ENCODE peak calls at places on chromosomes 7 and 10, in nine cellular contexts. E is fibroblast of the conjunctiva, D is RPMI8226, M is activated T-cell treated with anti-CD3 and anti-CD28 coated beads for 1 hour, P is NCI-H460, B is ovary, Q is NCI-H774, C is neural crest cell, K is amniotic stem cell. S is an unnamed sample.

GRCh38 chr10:13390604-13391522 is 42.8 kb upstream of the SEPHS1 start:
- DNase-seq in E (no peak), D (no peak), M (no peak), P (no peak), B (no peak), Q (peak), C (no peak), K (no peak), S (no peak)

GRCh38 chr7:66099232-66099550 is 15.5 kb upstream of the CRCP start:
- DNase-seq in E (no peak), D (no peak), M (no peak), P (no peak), B (no peak), Q (no peak), C (no peak), K (no peak), S (no peak)

GRCh38 chr10:100022403-100022802 is 12.7 kb upstream of the DNMBP start:
- DNase-seq in E (peak), D (no peak), M (no peak), P (no peak), B (no peak), Q (no peak), C (no peak), K (no peak), S (no peak)

GRCh38 chr7:159280008-159280407 is 135.3 kb upstream of the VIPR2 start:
- DNase-seq in E (no peak), D (no peak), M (no peak), P (no peak), B (no peak), Q (no peak), C (no peak), K (no peak), S (no peak)

GRCh38 chr10:69421611-69422308 is 5.0 kb upstream of the TACR2 start:
- DNase-seq in E (no peak), D (no peak), M (no peak), P (no peak), B (no peak), Q (peak), C (no peak), K (no peak), S (no peak)

GRCh38 chr10:34890931-34891330 is 75.8 kb upstream of the PARD3 start:
- DNase-seq in E (no peak), D (no peak), M (no peak), P (no peak), B (no peak), Q (no peak), C (no peak), K (no peak), S (no peak)

GRCh38 chr10:112383325-112383724 is 9.4 kb downstream of the ACSL5 start:
- DNase-seq in E (no peak), D (no peak), M (no peak), P (no peak), B (peak), Q (no peak), C (no peak), K (no peak), S (no peak)

GRCh38 chr7:7265676-7266075 is 83.3 kb downstream of the C1GALT1 start:
- DNase-seq in E (peak), D (no peak), M (no peak), P (no peak), B (no peak), Q (no peak), C (no peak), K (no peak), S (no peak)

GRCh38 chr7:91899563-91899962 is 19.1 kb upstream of the MTERF1 start:
- DNase-seq in E (no peak), D (no peak), M (no peak), P (no peak), B (no peak), Q (no peak), C (no peak), K (no peak), S (no peak)

GRCh38 chr10:127236266-127236665 is 39.9 kb upstream of the INSYN2A start:
- DNase-seq in E (no peak), D (no peak), M (no peak), P (no peak), B (no peak), Q (no peak), C (no peak), K (no peak), S (no peak)

GRCh38 chr10:104639595-104640338 is 1.3 kb upstream of the SORCS3 start:
- DNase-seq in E (no peak), D (no peak), M (no peak), P (no peak), B (no peak), Q (no peak), C (peak), K (no peak), S (no peak)

GRCh38 chr7:92830047-92830446 is 6.3 kb downstream of the CDK6 start:
- DNase-seq in E (no peak), D (no peak), M (no peak), P (no peak), B (no peak), Q (no peak), C (no peak), K (no peak), S (no peak)

GRCh38 chr10:104614245-104614831 is 26.8 kb upstream of the SORCS3 start:
- DNase-seq in E (no peak), D (peak), M (no peak), P (peak), B (no peak), Q (no peak), C (peak), K (no peak), S (peak)

GRCh38 chr7:136033413-136034031 is 56.4 kb upstream of the MTPN start:
- DNase-seq in E (no peak), D (no peak), M (no peak), P (no peak), B (peak), Q (no peak), C (no peak), K (no peak), S (no peak)

GRCh38 chr10:1393481-1393880 is 337.3 kb downstream of the WDR37 start:
- DNase-seq in E (no peak), D (no peak), M (no peak), P (no peak), B (no peak), Q (no peak), C (no peak), K (no peak), S (no peak)

GRCh38 chr7:33781167-33781566 is 124.2 kb upstream of the BMPER start:
- DNase-seq in E (no peak), D (no peak), M (no peak), P (no peak), B (no peak), Q (no peak), C (no peak), K (no peak), S (no peak)

GRCh38 chr7:111089822-111090426 is 1.0 kb upstream of the LRRN3 start:
- DNase-seq in E (peak), D (peak), M (no peak), P (peak), B (no peak), Q (peak), C (no peak), K (no peak), S (peak)

GRCh38 chr7:159020987-159021386 is 123.7 kb downstream of the VIPR2 start:
- DNase-seq in E (no peak), D (no peak), M (no peak), P (peak), B (no peak), Q (no peak), C (peak), K (no peak), S (peak)

GRCh38 chr10:75143353-75143752 is 31.9 kb downstream of the SAMD8 start:
- DNase-seq in E (no peak), D (no peak), M (no peak), P (no peak), B (no peak), Q (no peak), C (no peak), K (no peak), S (no peak)

GRCh38 chr10:132613566-132614348 is 76.2 kb downstream of the INPP5A start:
- DNase-seq in E (no peak), D (no peak), M (no peak), P (no peak), B (peak), Q (no peak), C (no peak), K (no peak), S (no peak)

GRCh38 chr7:50333266-50333665 is 28.8 kb downstream of the IKZF1 start:
- DNase-seq in E (no peak), D (no peak), M (no peak), P (no peak), B (no peak), Q (no peak), C (no peak), K (no peak), S (peak)

GRCh38 chr10:110783509-110784103 is 88.1 kb upstream of the PDCD4 start:
- DNase-seq in E (no peak), D (no peak), M (peak), P (no peak), B (no peak), Q (no peak), C (no peak), K (no peak), S (no peak)

GRCh38 chr10:78738457-78738856 is 330.3 kb upstream of the ZMIZ1 start:
- DNase-seq in E (no peak), D (no peak), M (no peak), P (no peak), B (no peak), Q (no peak), C (no peak), K (no peak), S (no peak)

GRCh38 chr7:7820939-7821338 is 102.5 kb upstream of the RPA3 start:
- DNase-seq in E (no peak), D (no peak), M (no peak), P (no peak), B (no peak), Q (no peak), C (no peak), K (no peak), S (no peak)

GRCh38 chr10:121243003-121243898 is 355.0 kb downstream of the FGFR2 start:
- DNase-seq in E (no peak), D (no peak), M (no peak), P (no peak), B (no peak), Q (no peak), C (no peak), K (no peak), S (no peak)

GRCh38 chr10:46248651-46249131 is 38.1 kb upstream of the ANTXRL start:
- DNase-seq in E (no peak), D (no peak), M (no peak), P (no peak), B (peak), Q (no peak), C (no peak), K (no peak), S (no peak)

GRCh38 chr10:131776496-131776895 is 124.3 kb upstream of the PPP2R2D start:
- DNase-seq in E (no peak), D (no peak), M (no peak), P (no peak), B (no peak), Q (no peak), C (no peak), K (no peak), S (no peak)

GRCh38 chr7:44288381-44288685 is 37.1 kb downstream of the CAMK2B start:
- DNase-seq in E (no peak), D (no peak), M (no peak), P (no peak), B (no peak), Q (no peak), C (no peak), K (no peak), S (no peak)

GRCh38 chr7:151990567-151990966 is 34.3 kb downstream of the GALNTL5 start:
- DNase-seq in E (no peak), D (no peak), M (no peak), P (no peak), B (no peak), Q (no peak), C (no peak), K (no peak), S (no peak)

GRCh38 chr7:100446040-100446439 is 9.7 kb upstream of the PPP1R35 start:
- DNase-seq in E (no peak), D (no peak), M (no peak), P (no peak), B (no peak), Q (no peak), C (no peak), K (no peak), S (no peak)

GRCh38 chr7:137313196-137313595 is 30.3 kb downstream of the PTN start:
- DNase-seq in E (no peak), D (no peak), M (no peak), P (no peak), B (no peak), Q (no peak), C (no peak), K (no peak), S (no peak)

GRCh38 chr7:28890137-28890536 is 68.0 kb downstream of the TRIL start:
- DNase-seq in E (no peak), D (peak), M (no peak), P (no peak), B (no peak), Q (no peak), C (no peak), K (no peak), S (peak)

GRCh38 chr7:30780909-30781308 is 9.7 kb downstream of the MINDY4 start:
- DNase-seq in E (no peak), D (no peak), M (no peak), P (no peak), B (no peak), Q (no peak), C (no peak), K (no peak), S (no peak)

GRCh38 chr7:150756858-150757257 is 19.6 kb downstream of the GIMAP5 start:
- DNase-seq in E (no peak), D (peak), M (no peak), P (no peak), B (no peak), Q (no peak), C (no peak), K (no peak), S (peak)